ENCODE peak calls at places on chromosomes 13 and 19, in seven cellular contexts. Q is left ventricle myocardium inferior, S is pancreas, L is cardiac muscle cell, T is PC-3, H is small intestine, P is SK-N-SH. B is an unnamed sample. For H3K27me3 and H3K36me3, the result is how much of the 10 kb centered on the place peaks cover.

GRCh38 chr19:4742717-4743646 is 19.3 kb upstream of the DPP9 start:
- DNase-seq in P (peak), T (no peak), S (no peak), L (no peak), Q (no peak), H (no peak), B (no peak)

GRCh38 chr19:57992841-57993240 is 9.8 kb downstream of the ZNF606 start:
- DNase-seq in L (no peak), H (no peak), S (no peak), T (no peak), Q (no peak), P (no peak), B (no peak)

GRCh38 chr19:38891791-38892190 is 7.6 kb downstream of the SIRT2 start:
- DNase-seq in T (no peak), S (no peak), P (no peak), Q (no peak), L (no peak), H (no peak), B (no peak)

GRCh38 chr19:1952635-1953034 is 11.7 kb downstream of the CSNK1G2 start:
- DNase-seq in L (no peak), T (no peak), Q (no peak), P (no peak), H (no peak), S (no peak), B (peak)

GRCh38 chr19:13964776-13965175 is 12.5 kb downstream of the DCAF15 start:
- DNase-seq in H (no peak), L (no peak), Q (no peak), P (no peak), T (peak), S (no peak), B (peak)

GRCh38 chr13:45024847-45025246 is 35.5 kb downstream of the GPALPP1 start:
- DNase-seq in P (no peak), H (no peak), S (no peak), Q (no peak), T (no peak), L (no peak), B (no peak)

GRCh38 chr13:25881136-25881926 is 170.5 kb downstream of the SHISA2 start:
- DNase-seq in P (no peak), L (no peak), Q (no peak), T (no peak), H (no peak), S (no peak), B (no peak)

GRCh38 chr19:38478273-38478971 is 44.9 kb downstream of the RYR1 start:
- DNase-seq in H (no peak), S (no peak), T (peak), Q (no peak), P (peak), L (peak), B (no peak)

GRCh38 chr13:50130686-50131051 is 115.4 kb downstream of the KCNRG start:
- DNase-seq in L (peak), Q (peak), P (peak), T (peak), S (no peak), H (no peak), B (peak)

GRCh38 chr13:99085139-99085845 is 107.4 kb upstream of the DOCK9 start:
- DNase-seq in H (no peak), L (peak), Q (no peak), P (no peak), S (peak), T (no peak), B (no peak)

GRCh38 chr19:2230807-2231533 is 5.2 kb downstream of the PLEKHJ1 start:
- DNase-seq in L (no peak), H (peak), P (no peak), S (no peak), Q (no peak), T (no peak), B (peak)

GRCh38 chr13:59842507-59842906 is 321.2 kb downstream of the DIAPH3 start:
- DNase-seq in H (no peak), P (no peak), L (no peak), S (no peak), Q (no peak), T (peak), B (no peak)

GRCh38 chr13:41603917-41604316 is 146.6 kb downstream of the RGCC start:
- DNase-seq in T (peak), L (no peak), P (no peak), S (no peak), Q (no peak), H (peak), B (peak)

GRCh38 chr19:32201661-32202060 is 143.7 kb upstream of the ZNF507 start:
- DNase-seq in S (no peak), T (no peak), H (no peak), P (no peak), Q (no peak), L (no peak), B (no peak)

GRCh38 chr13:96003304-96003703 is 49.9 kb downstream of the UGGT2 start:
- DNase-seq in P (no peak), Q (no peak), H (no peak), S (no peak), L (no peak), T (peak), B (no peak)

GRCh38 chr13:39876258-39876657 is 220.8 kb downstream of the COG6 start:
- DNase-seq in L (no peak), H (no peak), Q (no peak), T (peak), S (no peak), P (no peak), B (peak)

GRCh38 chr13:39787086-39787487 is 131.6 kb downstream of the COG6 start:
- DNase-seq in L (no peak), Q (no peak), T (no peak), S (no peak), P (no peak), H (no peak), B (no peak)

GRCh38 chr13:113147206-113147605 is 11.2 kb upstream of the PROZ start:
- DNase-seq in T (no peak), S (no peak), P (no peak), L (no peak), Q (no peak), H (no peak), B (no peak)

GRCh38 chr19:1219786-1220451 is 14.3 kb downstream of the STK11 start:
- DNase-seq in Q (no peak), H (no peak), T (no peak), S (no peak), L (no peak), P (no peak), B (no peak)

GRCh38 chr19:13151605-13152355 is 1.6 kb downstream of the IER2 start:
- DNase-seq in H (peak), S (peak), P (peak), L (peak), Q (peak), T (peak), B (peak)

GRCh38 chr19:39057615-39058014 is 25.3 kb upstream of the FBXO27 start:
- DNase-seq in S (no peak), L (no peak), Q (no peak), T (no peak), H (no peak), P (no peak), B (no peak)

GRCh38 chr19:57348136-57348535 is 2.9 kb upstream of the ZNF304 start:
- DNase-seq in Q (no peak), P (no peak), T (no peak), H (no peak), S (no peak), L (no peak), B (peak)

GRCh38 chr13:87123987-87124784 is 547.0 kb upstream of the SLITRK5 start:
- DNase-seq in H (no peak), T (peak), P (no peak), S (no peak), L (peak), Q (peak), B (peak)

GRCh38 chr13:100394005-100394695 is 194.4 kb downstream of the GGACT start:
- DNase-seq in H (no peak), P (peak), L (no peak), S (no peak), Q (no peak), T (no peak), B (peak)

GRCh38 chr13:45393941-45394570 is 24.1 kb downstream of the SLC25A30 start:
- DNase-seq in L (peak), S (no peak), Q (no peak), P (peak), T (peak), H (peak), B (peak)

GRCh38 chr13:94073006-94073744 is 406.3 kb downstream of the DCT start:
- DNase-seq in L (peak), S (no peak), H (no peak), P (no peak), Q (no peak), T (peak), B (peak)

GRCh38 chr13:50128406-50129048 is 113.3 kb downstream of the KCNRG start:
- DNase-seq in H (no peak), L (no peak), S (no peak), T (no peak), P (no peak), Q (no peak), B (no peak)

GRCh38 chr13:22112956-22113750 is 442.3 kb downstream of the FGF9 start:
- DNase-seq in H (no peak), T (no peak), Q (no peak), L (no peak), S (no peak), P (no peak), B (no peak)
- H3K4me3 ChIP-seq in H (no peak), T (no peak), Q (no peak), L (no peak), S (no peak), P (no peak), B (no peak)

GRCh38 chr13:27795718-27796019 is 3.4 kb downstream of the GSX1 start:
- DNase-seq in T (no peak), H (no peak), Q (no peak), S (no peak), L (no peak), P (no peak), B (no peak)

GRCh38 chr13:27794921-27795717 is 2.8 kb downstream of the GSX1 start:
- DNase-seq in L (no peak), P (no peak), T (no peak), Q (no peak), H (no peak), S (no peak), B (no peak)

GRCh38 chr13:27794075-27794691 is 1.9 kb downstream of the GSX1 start:
- DNase-seq in T (no peak), L (no peak), H (no peak), S (no peak), P (no peak), Q (no peak), B (peak)

GRCh38 chr13:27796544-27797227 is 4.4 kb downstream of the GSX1 start:
- DNase-seq in H (no peak), Q (no peak), T (no peak), S (no peak), P (no peak), L (no peak), B (no peak)

DNA sequence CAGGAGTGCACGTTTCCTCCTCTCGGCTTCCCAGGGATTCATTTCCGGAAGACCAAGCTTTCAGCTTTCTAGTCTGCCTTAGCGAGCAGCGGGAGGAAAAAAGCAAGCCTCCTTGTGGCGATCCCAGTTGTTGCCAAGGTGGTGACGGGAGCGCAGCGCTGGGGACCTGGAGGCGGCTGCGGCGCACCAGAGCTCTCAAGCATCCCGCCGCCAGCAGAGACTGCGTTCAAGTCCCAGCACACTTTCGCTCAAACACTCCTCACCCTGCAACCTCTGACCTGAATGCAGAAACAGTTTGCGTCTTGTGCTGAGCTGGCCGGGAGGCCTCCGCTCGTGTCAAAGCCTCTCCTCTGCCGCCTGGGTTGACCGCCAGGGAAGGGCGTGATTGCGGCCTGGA is 4.9 kb downstream of the GSX1 start:
- DNase-seq in H (peak), T (peak), P (no peak), S (no peak), Q (no peak), L (peak), B (peak)
- H3K27me3 ChIP-seq in H (under half), T (under half), P (half or more), S (under half), Q (half or more), L (half or more), B (half or more)

GRCh38 chr19:46381346-46381745 is 32.0 kb downstream of the CCDC8 start:
- DNase-seq in T (no peak), Q (no peak), H (no peak), S (no peak), P (no peak), L (no peak), B (no peak)
- H3K36me3 ChIP-seq in T (under half), Q (half or more), H (under half), S (under half), P (half or more), L (under half), B (half or more)

GRCh38 chr19:42270346-42271044 is 1.4 kb downstream of the CIC start:
- DNase-seq in L (no peak), H (peak), P (peak), Q (no peak), T (peak), S (peak), B (peak)
- H3K4me3 ChIP-seq in L (peak), H (peak), P (peak), Q (peak), T (peak), S (peak), B (peak)

GRCh38 chr19:15923702-15924101 is 10.6 kb downstream of the CYP4F11 start:
- DNase-seq in H (peak), P (no peak), Q (no peak), T (no peak), L (no peak), S (no peak), B (no peak)
- H3K27me3 ChIP-seq in H (under half), P (under half), Q (under half), T (under half), L (under half), S (under half), B (under half)

GRCh38 chr19:49653466-49653806 is 11.4 kb downstream of the SCAF1 start:
- DNase-seq in S (no peak), Q (no peak), P (no peak), H (no peak), T (no peak), L (no peak), B (no peak)
- H3K36me3 ChIP-seq in S (under half), Q (half or more), P (under half), H (under half), T (half or more), L (under half), B (half or more)

GRCh38 chr13:24682353-24682752 is 2.1 kb downstream of the ATP12A start:
- DNase-seq in Q (no peak), S (no peak), T (no peak), L (no peak), P (no peak), H (no peak), B (no peak)

GRCh38 chr13:24681930-24682329 is 1.7 kb downstream of the ATP12A start:
- DNase-seq in T (no peak), P (no peak), S (no peak), H (no peak), Q (no peak), L (no peak), B (no peak)

GRCh38 chr13:24680258-24680920 is at the start of gene ATP12A:
- DNase-seq in P (peak), H (no peak), T (no peak), S (peak), Q (no peak), L (peak), B (peak)

GRCh38 chr13:24679686-24680085 is 522 bp upstream of the ATP12A start:
- DNase-seq in H (no peak), L (no peak), S (no peak), P (no peak), Q (no peak), T (no peak), B (no peak)

GRCh38 chr13:24680921-24681585 is 845 bp downstream of the ATP12A start:
- DNase-seq in Q (no peak), H (no peak), T (no peak), S (no peak), P (no peak), L (no peak), B (no peak)
- H3K4me3 ChIP-seq in Q (peak), H (peak), T (no peak), S (peak), P (no peak), L (peak), B (no peak)

GRCh38 chr19:33749016-33749415 is 47.7 kb upstream of the KCTD15 start:
- DNase-seq in H (no peak), P (no peak), L (no peak), S (no peak), Q (no peak), T (no peak), B (no peak)
- H3K27me3 ChIP-seq in H (under half), P (under half), L (under half), S (under half), Q (half or more), T (under half), B (under half)